ENCODE peak calls at places on chromosome 18, in six cellular contexts. X, I, H, R, J and O are unnamed samples.

GRCh38 chr18:68925268-68925667 is 127.4 kb downstream of the CCDC102B start:
- DNase-seq in X (no peak), H (no peak), R (no peak), I (no peak), J (no peak), O (no peak)

GRCh38 chr18:36212978-36213303 is 25.6 kb downstream of the MOCOS start:
- DNase-seq in X (no peak), H (no peak), J (no peak), I (no peak), R (no peak), O (no peak)

GRCh38 chr18:46400449-46400848 is 256.6 kb downstream of the LOXHD1 start:
- DNase-seq in R (no peak), X (no peak), H (no peak), J (no peak), I (no peak), O (no peak)

GRCh38 chr18:59518705-59519104 is 159.6 kb upstream of the LMAN1 start:
- DNase-seq in I (no peak), R (no peak), X (no peak), J (no peak), H (no peak), O (no peak)

GRCh38 chr18:57629399-57629798 is 7.8 kb upstream of the NARS1 start:
- DNase-seq in R (no peak), H (no peak), I (no peak), J (no peak), X (no peak), O (no peak)

GRCh38 chr18:62420513-62421209 is 95.6 kb downstream of the TNFRSF11A start:
- DNase-seq in R (peak), J (no peak), I (peak), H (no peak), X (peak), O (peak)

GRCh38 chr18:14919666-14920065 is 171.7 kb downstream of the ANKRD30B start:
- DNase-seq in J (no peak), X (no peak), H (peak), R (no peak), I (no peak), O (no peak)

GRCh38 chr18:47595816-47596501 is 334.5 kb downstream of the SMAD2 start:
- DNase-seq in R (peak), X (no peak), J (no peak), H (no peak), I (no peak), O (no peak)

GRCh38 chr18:32195881-32196815 is 6.3 kb downstream of the MEP1B start:
- DNase-seq in H (no peak), J (no peak), X (no peak), I (no peak), R (no peak), O (no peak)

GRCh38 chr18:75785175-75785574 is 357.7 kb upstream of the SMIM21 start:
- DNase-seq in J (no peak), X (no peak), I (no peak), R (no peak), H (no peak), O (no peak)

GRCh38 chr18:11953113-11953512 is 28.2 kb upstream of the IMPA2 start:
- DNase-seq in J (no peak), H (no peak), X (no peak), I (no peak), R (no peak), O (no peak)

GRCh38 chr18:74617486-74617885 is 19.8 kb downstream of the ZNF407 start:
- DNase-seq in R (no peak), X (no peak), I (no peak), J (no peak), H (no peak), O (no peak)

GRCh38 chr18:45201489-45201888 is 413.8 kb upstream of the SLC14A2 start:
- DNase-seq in J (no peak), I (no peak), H (no peak), R (no peak), X (no peak), O (no peak)

GRCh38 chr18:4455113-4455811 is at the start of gene DLGAP1:
- DNase-seq in X (no peak), R (no peak), I (no peak), H (peak), J (peak), O (no peak)